ENCODE peak calls at places on chromosomes 3 and 15, in nine cellular contexts. One of them, this sample, is unnamed.

GRCh38 chr3:130386604-130387263 is 41.3 kb downstream of the COL6A5 start:
- DNase-seq in fibroblast of pulmonary artery: peak; percentile 55
- DNase-seq in right atrium auricular region: no peak
- DNase-seq in A549: no peak
- DNase-seq in stomach: no peak
- DNase-seq in kidney epithelial cell: peak; percentile 38
- DNase-seq in astrocyte of the spinal cord: peak; percentile 50
- DNase-seq in coronary artery: no peak
- DNase-seq in GM10248: no peak
- DNase-seq in this sample: no peak

GRCh38 chr3:120214161-120214560 is 70.9 kb downstream of the GPR156 start:
- DNase-seq in fibroblast of pulmonary artery: no peak
- DNase-seq in right atrium auricular region: no peak
- DNase-seq in A549: no peak
- DNase-seq in stomach: no peak
- DNase-seq in kidney epithelial cell: no peak
- DNase-seq in astrocyte of the spinal cord: no peak
- DNase-seq in coronary artery: no peak
- DNase-seq in GM10248: no peak
- DNase-seq in this sample: no peak

GRCh38 chr3:61154788-61155187 is 96.5 kb downstream of the FHIT start:
- DNase-seq in fibroblast of pulmonary artery: no peak
- DNase-seq in right atrium auricular region: no peak
- DNase-seq in A549: no peak
- DNase-seq in stomach: no peak
- DNase-seq in kidney epithelial cell: no peak
- DNase-seq in astrocyte of the spinal cord: no peak
- DNase-seq in coronary artery: no peak
- DNase-seq in GM10248: no peak
- DNase-seq in this sample: no peak

GRCh38 chr15:62278534-62278933 is 113.4 kb upstream of the C2CD4B start:
- DNase-seq in fibroblast of pulmonary artery: no peak
- DNase-seq in right atrium auricular region: no peak
- DNase-seq in A549: no peak
- DNase-seq in stomach: no peak
- DNase-seq in kidney epithelial cell: no peak
- DNase-seq in astrocyte of the spinal cord: no peak
- DNase-seq in coronary artery: peak; percentile 50
- DNase-seq in GM10248: no peak
- DNase-seq in this sample: no peak

GRCh38 chr3:59726279-59726678 is 676.5 kb upstream of the CFAP20DC start:
- DNase-seq in fibroblast of pulmonary artery: no peak
- DNase-seq in right atrium auricular region: no peak
- DNase-seq in A549: no peak
- DNase-seq in stomach: no peak
- DNase-seq in kidney epithelial cell: no peak
- DNase-seq in astrocyte of the spinal cord: no peak
- DNase-seq in coronary artery: no peak
- DNase-seq in GM10248: no peak
- DNase-seq in this sample: no peak

GRCh38 chr3:122415762-122416654 is at the start of gene WDR5B:
- DNase-seq in fibroblast of pulmonary artery: peak; percentile 98
- DNase-seq in right atrium auricular region: peak; percentile 99
- DNase-seq in A549: peak; percentile 98
- DNase-seq in stomach: peak; percentile 99
- DNase-seq in kidney epithelial cell: peak; percentile 88
- DNase-seq in astrocyte of the spinal cord: peak; percentile 98
- DNase-seq in coronary artery: peak; percentile 99
- DNase-seq in GM10248: peak; percentile 97
- DNase-seq in this sample: peak; percentile 87

GRCh38 chr15:90126457-90127435 is 24.5 kb upstream of the IDH2 start:
- DNase-seq in fibroblast of pulmonary artery: no peak
- DNase-seq in right atrium auricular region: no peak
- DNase-seq in A549: no peak
- DNase-seq in stomach: peak; percentile 70
- DNase-seq in kidney epithelial cell: no peak
- DNase-seq in astrocyte of the spinal cord: no peak
- DNase-seq in coronary artery: no peak
- DNase-seq in GM10248: no peak
- DNase-seq in this sample: no peak

GRCh38 chr3:151404316-151404715 is 19.8 kb upstream of the P2RY12 start:
- DNase-seq in fibroblast of pulmonary artery: peak; percentile 21
- DNase-seq in right atrium auricular region: no peak
- DNase-seq in A549: no peak
- DNase-seq in stomach: no peak
- DNase-seq in kidney epithelial cell: peak; percentile 28
- DNase-seq in astrocyte of the spinal cord: peak; percentile 73
- DNase-seq in coronary artery: no peak
- DNase-seq in GM10248: no peak
- DNase-seq in this sample: peak; percentile 81

GRCh38 chr3:185351371-185351770 is 11.6 kb upstream of the MAP3K13 start:
- DNase-seq in fibroblast of pulmonary artery: no peak
- DNase-seq in right atrium auricular region: no peak
- DNase-seq in A549: no peak
- DNase-seq in stomach: no peak
- DNase-seq in kidney epithelial cell: no peak
- DNase-seq in astrocyte of the spinal cord: peak; percentile 19
- DNase-seq in coronary artery: no peak
- DNase-seq in GM10248: no peak
- DNase-seq in this sample: no peak

GRCh38 chr3:101803152-101803782 is 24.3 kb downstream of the NXPE3 start:
- DNase-seq in fibroblast of pulmonary artery: peak; percentile 86
- DNase-seq in right atrium auricular region: no peak
- DNase-seq in A549: peak; percentile 54
- DNase-seq in stomach: peak; percentile 42
- DNase-seq in kidney epithelial cell: no peak
- DNase-seq in astrocyte of the spinal cord: peak; percentile 68
- DNase-seq in coronary artery: no peak
- DNase-seq in GM10248: peak; percentile 67
- DNase-seq in this sample: no peak

GRCh38 chr3:38602576-38603250 is 46.8 kb downstream of the SCN5A start:
- DNase-seq in fibroblast of pulmonary artery: no peak
- DNase-seq in right atrium auricular region: no peak
- DNase-seq in A549: no peak
- DNase-seq in stomach: no peak
- DNase-seq in kidney epithelial cell: no peak
- DNase-seq in astrocyte of the spinal cord: no peak
- DNase-seq in coronary artery: no peak
- DNase-seq in GM10248: no peak
- DNase-seq in this sample: no peak

GRCh38 chr15:57138260-57138895 is 219.9 kb downstream of the TCF12 start:
- DNase-seq in fibroblast of pulmonary artery: peak; percentile 88
- DNase-seq in right atrium auricular region: no peak
- DNase-seq in A549: peak; percentile 63
- DNase-seq in stomach: peak; percentile 31
- DNase-seq in kidney epithelial cell: no peak
- DNase-seq in astrocyte of the spinal cord: peak; percentile 80
- DNase-seq in coronary artery: no peak
- DNase-seq in GM10248: peak; percentile 16
- DNase-seq in this sample: no peak

DNA sequence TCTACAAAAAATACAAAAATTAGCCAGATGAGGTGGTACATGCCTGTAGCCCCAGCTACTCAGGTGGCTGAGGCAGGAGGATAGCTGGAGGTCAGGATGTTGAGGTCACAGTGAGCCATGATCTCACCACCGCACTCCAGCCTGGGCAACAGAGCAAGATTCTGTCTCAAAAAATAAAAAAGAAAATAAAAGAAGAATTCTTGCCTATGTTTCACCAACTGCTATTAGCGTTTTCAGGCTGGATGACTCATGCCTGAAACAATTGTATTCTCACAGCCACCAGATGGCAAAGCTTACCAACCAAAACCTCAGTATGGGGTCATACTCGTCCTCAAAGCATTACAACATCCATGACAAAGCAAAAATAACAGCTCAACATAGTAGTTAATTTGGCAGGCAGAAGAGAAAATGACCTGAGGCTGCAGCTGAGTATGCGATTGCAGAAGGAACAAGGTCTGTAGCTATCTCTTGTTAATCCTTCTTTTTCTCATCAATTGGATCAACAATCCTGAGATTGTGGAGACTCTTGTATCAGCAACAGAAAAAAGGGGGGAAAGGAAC is 52.2 kb downstream of the TP53BP1 start:
- DNase-seq in fibroblast of pulmonary artery: peak; percentile 99
- DNase-seq in right atrium auricular region: peak; percentile 66
- DNase-seq in A549: peak; percentile 76
- DNase-seq in stomach: no peak
- DNase-seq in kidney epithelial cell: peak; percentile 93
- DNase-seq in astrocyte of the spinal cord: peak; percentile 97
- DNase-seq in coronary artery: no peak
- DNase-seq in GM10248: peak; percentile 42
- DNase-seq in this sample: peak; percentile 94
- TF ChIP-seq CTCF in fibroblast of pulmonary artery: peak; percentile 58
- TF ChIP-seq CTCF in right atrium auricular region: no peak
- TF ChIP-seq CTCF in A549: peak; percentile 60
- TF ChIP-seq CTCF in stomach: no peak
- TF ChIP-seq CTCF in kidney epithelial cell: peak; percentile 32
- TF ChIP-seq CTCF in astrocyte of the spinal cord: peak; percentile 47
- TF ChIP-seq CTCF in coronary artery: peak; percentile 26
- TF ChIP-seq CTCF in GM10248: no peak
- TF ChIP-seq CTCF in this sample: peak; percentile 51

GRCh38 chr3:52881834-52882233 is 15.5 kb downstream of the STIMATE start:
- DNase-seq in fibroblast of pulmonary artery: no peak
- DNase-seq in right atrium auricular region: no peak
- DNase-seq in A549: no peak
- DNase-seq in stomach: no peak
- DNase-seq in kidney epithelial cell: no peak
- DNase-seq in astrocyte of the spinal cord: no peak
- DNase-seq in coronary artery: no peak
- DNase-seq in GM10248: no peak
- DNase-seq in this sample: no peak

GRCh38 chr3:52880047-52880446 is 17.3 kb downstream of the STIMATE start:
- DNase-seq in fibroblast of pulmonary artery: no peak
- DNase-seq in right atrium auricular region: no peak
- DNase-seq in A549: no peak
- DNase-seq in stomach: no peak
- DNase-seq in kidney epithelial cell: no peak
- DNase-seq in astrocyte of the spinal cord: no peak
- DNase-seq in coronary artery: no peak
- DNase-seq in GM10248: no peak
- DNase-seq in this sample: no peak

GRCh38 chr3:52879090-52879489 is 18.3 kb downstream of the STIMATE start:
- DNase-seq in fibroblast of pulmonary artery: no peak
- DNase-seq in right atrium auricular region: no peak
- DNase-seq in A549: no peak
- DNase-seq in stomach: no peak
- DNase-seq in kidney epithelial cell: no peak
- DNase-seq in astrocyte of the spinal cord: no peak
- DNase-seq in coronary artery: no peak
- DNase-seq in GM10248: no peak
- DNase-seq in this sample: no peak

GRCh38 chr3:52880474-52880873 is 16.9 kb downstream of the STIMATE start:
- DNase-seq in fibroblast of pulmonary artery: no peak
- DNase-seq in right atrium auricular region: no peak
- DNase-seq in A549: no peak
- DNase-seq in stomach: no peak
- DNase-seq in kidney epithelial cell: no peak
- DNase-seq in astrocyte of the spinal cord: no peak
- DNase-seq in coronary artery: no peak
- DNase-seq in GM10248: peak; percentile 65
- DNase-seq in this sample: no peak

GRCh38 chr3:52879581-52879980 is 17.8 kb downstream of the STIMATE start:
- DNase-seq in fibroblast of pulmonary artery: no peak
- DNase-seq in right atrium auricular region: no peak
- DNase-seq in A549: no peak
- DNase-seq in stomach: no peak
- DNase-seq in kidney epithelial cell: no peak
- DNase-seq in astrocyte of the spinal cord: no peak
- DNase-seq in coronary artery: no peak
- DNase-seq in GM10248: no peak
- DNase-seq in this sample: no peak
- TF ChIP-seq CTCF in fibroblast of pulmonary artery: no peak
- TF ChIP-seq CTCF in right atrium auricular region: no peak
- TF ChIP-seq CTCF in A549: no peak
- TF ChIP-seq CTCF in stomach: no peak
- TF ChIP-seq CTCF in kidney epithelial cell: no peak
- TF ChIP-seq CTCF in astrocyte of the spinal cord: no peak
- TF ChIP-seq CTCF in coronary artery: no peak
- TF ChIP-seq CTCF in GM10248: no peak
- TF ChIP-seq CTCF in this sample: no peak

DNA sequence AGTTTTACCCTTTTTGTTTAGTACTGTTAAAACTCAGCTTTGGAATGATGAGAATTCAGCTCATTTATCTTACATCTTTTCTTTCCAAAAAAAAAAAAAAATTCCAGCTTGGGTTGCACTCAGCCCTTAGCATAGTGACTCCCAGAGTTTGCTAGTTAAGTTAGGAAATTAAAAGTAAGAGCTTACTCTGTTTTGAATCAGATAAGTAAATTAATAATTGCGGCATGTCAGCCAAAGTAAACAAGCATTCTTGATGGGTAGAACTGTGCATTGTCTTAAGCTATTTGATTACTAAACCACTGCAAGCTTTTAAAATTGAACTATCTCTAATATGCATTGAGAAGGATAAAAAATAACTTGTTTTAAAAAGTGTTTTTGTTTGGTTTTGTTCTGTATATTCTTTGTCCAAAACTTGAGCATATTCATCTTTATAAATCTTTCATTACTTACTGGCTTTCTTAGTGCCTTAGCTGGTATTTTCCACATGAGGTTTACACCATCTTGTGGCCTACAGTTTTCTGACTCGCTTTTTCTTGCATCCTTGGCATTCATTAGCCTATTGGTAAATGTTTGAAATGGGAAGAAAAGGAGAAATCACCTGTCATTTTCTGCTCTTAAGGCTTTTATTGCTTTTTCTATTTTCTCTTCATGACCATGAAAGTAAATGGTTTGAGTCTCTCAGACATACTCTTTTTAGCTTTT is 107.6 kb downstream of the FILIP1L start:
- DNase-seq in fibroblast of pulmonary artery: peak; percentile 63
- DNase-seq in right atrium auricular region: no peak
- DNase-seq in A549: no peak
- DNase-seq in stomach: no peak
- DNase-seq in kidney epithelial cell: no peak
- DNase-seq in astrocyte of the spinal cord: peak; percentile 50
- DNase-seq in coronary artery: no peak
- DNase-seq in GM10248: no peak
- DNase-seq in this sample: no peak
- TF ChIP-seq CTCF in fibroblast of pulmonary artery: peak; percentile 25
- TF ChIP-seq CTCF in right atrium auricular region: no peak
- TF ChIP-seq CTCF in A549: no peak
- TF ChIP-seq CTCF in stomach: no peak
- TF ChIP-seq CTCF in kidney epithelial cell: no peak
- TF ChIP-seq CTCF in astrocyte of the spinal cord: peak; percentile 24
- TF ChIP-seq CTCF in coronary artery: no peak
- TF ChIP-seq CTCF in GM10248: no peak
- TF ChIP-seq CTCF in this sample: no peak

DNA sequence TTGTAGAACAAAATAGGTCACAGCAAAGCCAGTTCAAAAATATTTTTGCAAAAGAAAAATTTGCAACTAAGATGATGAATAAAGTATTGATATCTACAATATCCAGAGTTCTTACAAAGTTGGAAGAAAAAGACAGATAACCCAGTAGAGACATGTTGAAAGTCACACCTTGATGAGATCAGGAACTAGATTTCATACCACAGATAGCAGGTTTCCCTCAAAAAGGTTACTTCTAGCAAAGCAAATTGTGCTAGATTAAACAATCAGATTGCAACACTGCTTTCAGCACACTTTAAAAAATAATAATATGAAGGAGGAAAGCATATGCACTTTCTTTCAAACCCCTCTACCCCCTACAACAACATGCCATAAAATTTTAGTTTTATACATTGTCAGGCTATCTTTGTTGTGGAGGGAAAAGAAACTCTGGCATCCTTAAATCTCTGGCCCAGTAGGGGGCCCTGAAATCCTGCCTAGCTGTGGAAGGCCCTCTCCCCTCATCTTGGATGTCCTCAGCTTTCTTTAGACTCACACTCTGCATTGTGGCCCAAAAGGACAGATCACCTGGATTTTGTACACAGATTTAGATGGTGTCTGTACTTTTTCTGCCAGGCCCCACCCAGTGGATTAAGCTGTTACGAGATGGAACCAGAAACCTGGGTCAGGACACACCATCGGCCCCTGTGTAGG is 50.9 kb downstream of the CCR3 start:
- DNase-seq in fibroblast of pulmonary artery: no peak
- DNase-seq in right atrium auricular region: no peak
- DNase-seq in A549: no peak
- DNase-seq in stomach: no peak
- DNase-seq in kidney epithelial cell: no peak
- DNase-seq in astrocyte of the spinal cord: no peak
- DNase-seq in coronary artery: no peak
- DNase-seq in GM10248: no peak
- DNase-seq in this sample: no peak
- TF ChIP-seq CTCF in fibroblast of pulmonary artery: no peak
- TF ChIP-seq CTCF in right atrium auricular region: no peak
- TF ChIP-seq CTCF in A549: no peak
- TF ChIP-seq CTCF in stomach: no peak
- TF ChIP-seq CTCF in kidney epithelial cell: no peak
- TF ChIP-seq CTCF in astrocyte of the spinal cord: no peak
- TF ChIP-seq CTCF in coronary artery: no peak
- TF ChIP-seq CTCF in GM10248: no peak
- TF ChIP-seq CTCF in this sample: no peak